ENCODE peak calls at places on chromosomes 1 and 21, in eight cellular contexts. I is NT2/D1; C is naive thymus-derived CD4-positive, alpha-beta T cell; S is upper lobe of right lung; N is left ventricle myocardium inferior; J is adrenal gland; O is PC-3; B is kidney. Y is an unnamed sample. For H3K36me3 and H3K4me1, the result is how much of the 10 kb centered on the place peaks cover.

GRCh38 chr1:154943649-154944421 is 7.3 kb upstream of the PMVK start:
- DNase-seq in I (peak), C (no peak), S (no peak), N (no peak), J (no peak), O (peak), B (no peak), Y (no peak)

GRCh38 chr1:9413143-9413876 is 120.6 kb downstream of the SPSB1 start:
- DNase-seq in I (no peak), C (no peak), S (peak), N (peak), J (peak), O (peak), B (peak), Y (peak)

GRCh38 chr1:8646189-8646588 is 171.3 kb downstream of the RERE start:
- DNase-seq in I (no peak), C (no peak), S (no peak), N (no peak), J (no peak), O (no peak), B (no peak), Y (no peak)

GRCh38 chr1:39639333-39640130 is at the start of gene HEYL:
- DNase-seq in I (peak), C (peak), S (peak), N (peak), J (peak), O (no peak), B (peak), Y (peak)

GRCh38 chr1:26998319-26999300 is 5.1 kb downstream of the TRNP1 start:
- DNase-seq in I (no peak), C (no peak), S (no peak), N (no peak), J (no peak), O (peak), B (no peak), Y (peak)

GRCh38 chr1:240145120-240145519 is 53.4 kb downstream of the FMN2 start:
- DNase-seq in I (no peak), C (no peak), S (no peak), N (no peak), J (no peak), O (no peak), B (no peak), Y (no peak)

GRCh38 chr1:244154882-244155531 is 103.9 kb downstream of the ZBTB18 start:
- DNase-seq in I (no peak), C (no peak), S (no peak), N (no peak), J (no peak), O (no peak), B (no peak), Y (peak)

GRCh38 chr1:9317591-9318331 is 25.1 kb downstream of the SPSB1 start:
- DNase-seq in I (no peak), C (no peak), S (no peak), N (peak), J (no peak), O (peak), B (no peak), Y (peak)

GRCh38 chr1:167795810-167796740 is 74.3 kb downstream of the MPZL1 start:
- DNase-seq in I (no peak), C (no peak), S (no peak), N (peak), J (no peak), O (peak), B (no peak), Y (no peak)

GRCh38 chr1:216614011-216614934 is 109.0 kb downstream of the ESRRG start:
- DNase-seq in I (no peak), C (no peak), S (no peak), N (no peak), J (no peak), O (no peak), B (no peak), Y (no peak)

GRCh38 chr1:82177190-82177589 is 376.5 kb downstream of the ADGRL2 start:
- DNase-seq in I (no peak), C (no peak), S (no peak), N (no peak), J (no peak), O (peak), B (no peak), Y (no peak)

GRCh38 chr1:69863704-69864103 is 296.0 kb downstream of the LRRC7 start:
- DNase-seq in I (no peak), C (no peak), S (no peak), N (no peak), J (no peak), O (no peak), B (no peak), Y (no peak)
- H3K4me3 ChIP-seq in I (no peak), C (no peak), S (no peak), N (no peak), J (no peak), O (no peak), B (no peak), Y (no peak)

GRCh38 chr1:16145030-16145987 is 10.6 kb downstream of the EPHA2 start:
- DNase-seq in I (no peak), C (no peak), S (peak), N (peak), J (peak), O (peak), B (peak), Y (peak)
- H3K36me3 ChIP-seq in I (half or more), C (under half), S (under half), N (under half), J (under half), O (half or more), B (under half), Y (half or more)

GRCh38 chr21:41687633-41688032 is 79.2 kb downstream of the RIPK4 start:
- DNase-seq in I (no peak), C (no peak), S (no peak), N (no peak), J (no peak), O (peak), B (no peak), Y (no peak)
- H3K4me1 ChIP-seq in I (under half), C (under half), S (under half), N (under half), J (under half), O (half or more), B (under half), Y (under half)

GRCh38 chr1:236754525-236755210 is 40.4 kb upstream of the MTR start:
- DNase-seq in I (no peak), C (no peak), S (no peak), N (no peak), J (no peak), O (no peak), B (no peak), Y (no peak)
- H3K4me3 ChIP-seq in I (no peak), C (no peak), S (no peak), N (no peak), J (no peak), O (no peak), B (no peak), Y (no peak)

GRCh38 chr1:17020502-17020901 is 8.8 kb upstream of the ATP13A2 start:
- DNase-seq in I (no peak), C (no peak), S (no peak), N (no peak), J (no peak), O (no peak), B (no peak), Y (no peak)
- H3K36me3 ChIP-seq in I (half or more), C (under half), S (half or more), N (half or more), J (half or more), O (half or more), B (half or more), Y (half or more)

Y was measured in SJSA1.